ENCODE peak calls at places on chromosomes 7 and 10, in four cellular contexts. A is choroid plexus epithelial cell, U is body of pancreas, Q is progenitor cell of endocrine pancreas. L is an unnamed sample.

GRCh38 chr7:6248581-6248980 is 23.8 kb downstream of the CYTH3 start:
- DNase-seq in A (peak; percentile 79), U (no peak), Q (no peak), L (no peak)

GRCh38 chr10:47058961-47059391 is 147.7 kb downstream of the PTPN20 start:
- DNase-seq in Q (no peak), A (no peak), U (no peak), L (no peak)

GRCh38 chr7:134890246-134891240 is 95.8 kb upstream of the AGBL3 start:
- DNase-seq in Q (no peak), U (no peak), A (peak; percentile 72), L (no peak)

GRCh38 chr10:29637537-29637936 is 2.8 kb upstream of the SVIL start:
- DNase-seq in U (no peak), Q (no peak), A (no peak), L (no peak)

GRCh38 chr10:49297818-49298665 is 928 bp upstream of the C10orf71 start:
- DNase-seq in U (no peak), Q (no peak), A (no peak), L (no peak)

GRCh38 chr7:111383133-111383532 is 179.2 kb downstream of the IMMP2L start:
- DNase-seq in U (no peak), Q (no peak), A (no peak), L (no peak)

GRCh38 chr7:46145412-46145811 is 224.3 kb upstream of the IGFBP3 start:
- DNase-seq in U (peak; percentile 70), A (peak; percentile 98), Q (no peak), L (no peak)

GRCh38 chr10:1609596-1609995 is 127.7 kb downstream of the ADARB2 start:
- DNase-seq in U (no peak), A (no peak), Q (no peak), L (no peak)

GRCh38 chr10:15122477-15123030 is 25.4 kb downstream of the RPP38 start:
- DNase-seq in U (no peak), Q (no peak), A (peak; percentile 26), L (no peak)

GRCh38 chr7:112939589-112940313 is 146.9 kb downstream of the GPR85 start:
- DNase-seq in Q (peak; percentile 98), A (peak; percentile 100), U (peak; percentile 99), L (peak; percentile 74)

GRCh38 chr7:7190142-7190541 is 7.8 kb downstream of the C1GALT1 start:
- DNase-seq in Q (no peak), U (no peak), A (peak; percentile 90), L (no peak)

GRCh38 chr7:83248000-83248399 is 85.3 kb upstream of the PCLO start:
- DNase-seq in Q (no peak), A (no peak), U (no peak), L (no peak)

GRCh38 chr10:130202984-130203617 is 66.9 kb downstream of the GLRX3 start:
- DNase-seq in Q (no peak), U (no peak), A (no peak), L (no peak)

GRCh38 chr10:4353964-4354363 is 472.0 kb upstream of the AKR1E2 start:
- DNase-seq in A (peak; percentile 78), Q (no peak), U (no peak), L (no peak)

GRCh38 chr10:4013651-4014085 is 228.7 kb upstream of the KLF6 start:
- DNase-seq in U (no peak), Q (no peak), A (no peak), L (no peak)

GRCh38 chr7:106893591-106893990 is 28.5 kb downstream of the PIK3CG start:
- DNase-seq in A (no peak), Q (no peak), U (no peak), L (no peak)

DNA sequence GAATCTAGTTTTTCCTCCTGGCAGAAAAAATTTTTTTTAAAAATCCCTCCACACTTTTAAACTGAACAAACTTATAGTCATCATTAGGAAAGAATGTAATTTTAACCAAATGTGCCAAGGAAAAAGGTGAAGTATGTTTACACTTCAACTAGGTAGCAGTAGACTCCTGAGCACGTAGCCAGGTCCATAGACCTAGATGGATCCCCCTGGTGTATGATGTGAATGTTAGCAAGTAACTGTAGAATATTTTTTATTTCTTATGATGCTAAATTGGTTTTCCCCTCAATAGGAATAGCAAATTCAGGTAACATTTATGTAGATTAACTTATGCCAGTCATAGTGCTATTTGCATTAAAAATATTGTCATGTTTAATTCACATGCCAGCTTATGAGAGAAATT is 19.6 kb downstream of the CABCOCO1 start:
- DNase-seq in U (no peak), A (peak; percentile 5), Q (no peak), L (no peak)
- TF ChIP-seq CTCF in U (no peak), A (no peak), Q (no peak), L (no peak)

DNA sequence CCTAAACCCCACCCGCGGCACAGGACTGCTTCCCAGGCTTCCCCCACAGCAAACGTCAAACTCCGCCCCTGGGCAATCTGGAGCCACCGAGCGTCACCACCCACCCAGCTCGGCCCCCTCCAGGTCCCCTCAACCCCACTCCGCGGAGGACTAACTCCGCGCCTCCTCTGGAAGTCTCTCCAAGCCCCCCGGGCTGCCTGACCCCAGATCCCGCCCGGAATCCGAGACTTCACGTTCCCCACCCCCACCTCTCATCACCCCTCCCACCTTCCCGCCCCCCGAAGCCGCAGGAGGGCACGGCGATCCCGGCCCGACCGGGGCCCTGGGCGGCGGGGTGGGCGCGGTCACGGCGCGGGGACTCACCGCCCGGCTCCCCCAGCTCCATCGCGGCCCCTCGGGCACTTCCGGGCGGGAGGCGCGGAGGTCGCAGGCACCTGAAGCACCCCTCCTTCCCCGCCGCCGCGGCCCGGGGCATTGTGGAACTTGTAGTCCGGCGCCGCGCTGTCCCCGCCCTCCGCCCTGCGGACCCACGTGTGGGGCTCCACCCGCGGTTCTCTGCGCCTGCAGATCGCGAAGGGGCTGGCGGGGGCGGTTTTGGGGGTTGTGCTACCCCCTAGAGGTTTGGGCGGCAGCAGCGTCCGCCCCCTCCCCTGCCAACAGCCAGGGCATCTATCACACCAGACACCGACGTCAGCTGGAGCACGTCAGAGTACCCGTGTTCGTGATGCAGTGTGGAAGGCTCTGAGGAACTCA is at the start of gene TMUB1:
- DNase-seq in A (peak; percentile 55), U (peak; percentile 77), Q (peak; percentile 67), L (peak; percentile 83)
- TF ChIP-seq CTCF in A (no peak), U (no peak), Q (no peak), L (no peak)

GRCh38 chr7:14734839-14735321 is 167.7 kb downstream of the DGKB start:
- DNase-seq in A (peak; percentile 14), U (peak; percentile 25), Q (peak; percentile 11), L (no peak)
- TF ChIP-seq CTCF in A (peak; percentile 51), U (peak; percentile 19), Q (peak; percentile 53), L (no peak)

GRCh38 chr7:101220295-101220694 is 2.3 kb downstream of the ZNHIT1 start:
- DNase-seq in A (no peak), U (no peak), Q (no peak), L (no peak)

GRCh38 chr7:101217388-101218235 is at the start of the genes PLOD3 and ZNHIT1:
- DNase-seq in A (peak; percentile 99), Q (peak; percentile 87), U (peak; percentile 99), L (peak; percentile 99)

GRCh38 chr7:101218236-101219130 is 518 bp downstream of the ZNHIT1 start:
- DNase-seq in A (peak; percentile 30), Q (no peak), U (no peak), L (no peak)

GRCh38 chr7:101216001-101216859 is 1.2 kb downstream of the PLOD3 start:
- DNase-seq in A (peak; percentile 40), Q (no peak), U (peak; percentile 24), L (no peak)

GRCh38 chr7:101216860-101217387 is 457 bp downstream of the PLOD3 start:
- DNase-seq in Q (peak; percentile 25), U (no peak), A (no peak), L (no peak)
- TF ChIP-seq CTCF in Q (no peak), U (no peak), A (no peak), L (no peak)